ENCODE peak calls at places on chromosomes 7 and 10, in seven cellular contexts. A is Caco-2, J is kidney epithelial cell, L is colonic mucosa, V is fibroblast of pulmonary artery, X is mesothelial cell of epicardium, D is breast epithelium. O is an unnamed sample.

GRCh38 chr10:70776455-70777005 is 8.6 kb downstream of the TBATA start:
- DNase-seq in A (no peak), J (no peak), L (no peak), V (no peak), X (peak), D (peak), O (no peak)

GRCh38 chr7:127705461-127705959 is 53.5 kb downstream of the SND1 start:
- DNase-seq in A (no peak), J (no peak), L (no peak), V (no peak), X (no peak), D (no peak), O (no peak)

GRCh38 chr10:66671562-66671961 is 254.3 kb upstream of the LRRTM3 start:
- DNase-seq in A (no peak), J (no peak), L (no peak), V (no peak), X (no peak), D (no peak), O (no peak)

GRCh38 chr10:118564114-118564513 is 31.3 kb downstream of the PRLHR start:
- DNase-seq in A (no peak), J (no peak), L (no peak), V (no peak), X (no peak), D (no peak), O (no peak)

GRCh38 chr7:6422095-6422494 is 25.7 kb downstream of the DAGLB start:
- DNase-seq in A (no peak), J (no peak), L (no peak), V (no peak), X (no peak), D (no peak), O (no peak)

GRCh38 chr7:155644971-155645509 is 579 bp downstream of the RBM33 start:
- DNase-seq in A (peak), J (no peak), L (peak), V (peak), X (no peak), D (peak), O (no peak)

GRCh38 chr7:25656581-25657026 is 428.3 kb upstream of the NPVF start:
- DNase-seq in A (no peak), J (no peak), L (no peak), V (peak), X (no peak), D (no peak), O (no peak)

GRCh38 chr7:149466364-149466763 is 5.5 kb upstream of the ZNF777 start:
- DNase-seq in A (no peak), J (no peak), L (no peak), V (no peak), X (no peak), D (no peak), O (no peak)

GRCh38 chr10:118753331-118753730 is 1.4 kb downstream of the CACUL1 start:
- DNase-seq in A (no peak), J (no peak), L (no peak), V (peak), X (no peak), D (no peak), O (no peak)

GRCh38 chr10:119705434-119705831 is 20.4 kb upstream of the INPP5F start:
- DNase-seq in A (no peak), J (no peak), L (no peak), V (no peak), X (no peak), D (no peak), O (no peak)

GRCh38 chr7:51160990-51161615 is 155.5 kb downstream of the COBL start:
- DNase-seq in A (peak), J (peak), L (peak), V (peak), X (peak), D (peak), O (peak)

GRCh38 chr10:107118866-107119265 is 45.6 kb downstream of the SORCS1 start:
- DNase-seq in A (no peak), J (no peak), L (no peak), V (no peak), X (no peak), D (no peak), O (no peak)

GRCh38 chr7:44967571-44968446 is 11.0 kb downstream of the MYO1G start:
- DNase-seq in A (peak), J (no peak), L (no peak), V (peak), X (no peak), D (no peak), O (peak)

GRCh38 chr7:156897673-156898072 is 4.7 kb upstream of the LMBR1 start:
- DNase-seq in A (peak), J (peak), L (no peak), V (peak), X (no peak), D (no peak), O (no peak)

GRCh38 chr10:80272793-80273522 is 16.5 kb downstream of the MAT1A start:
- DNase-seq in A (peak), J (no peak), L (no peak), V (peak), X (no peak), D (no peak), O (no peak)

GRCh38 chr7:51602321-51602720 is 285.7 kb upstream of the COBL start:
- DNase-seq in A (no peak), J (no peak), L (no peak), V (no peak), X (no peak), D (no peak), O (no peak)

GRCh38 chr7:123538897-123539296 is 4.5 kb upstream of the IQUB start:
- DNase-seq in A (no peak), J (no peak), L (no peak), V (no peak), X (no peak), D (no peak), O (no peak)

GRCh38 chr10:111093741-111094380 is 17.0 kb downstream of the ADRA2A start:
- DNase-seq in A (no peak), J (no peak), L (no peak), V (peak), X (no peak), D (no peak), O (no peak)

GRCh38 chr10:69974551-69975155 is 78.0 kb upstream of the MACROH2A2 start:
- DNase-seq in A (no peak), J (no peak), L (no peak), V (no peak), X (no peak), D (no peak), O (no peak)

GRCh38 chr7:41995632-41996271 is 241.3 kb downstream of the GLI3 start:
- DNase-seq in A (no peak), J (no peak), L (no peak), V (no peak), X (no peak), D (no peak), O (no peak)

GRCh38 chr10:117005454-117006055 is 568 bp upstream of the SHTN1 start:
- DNase-seq in A (no peak), J (no peak), L (peak), V (no peak), X (peak), D (peak), O (peak)

GRCh38 chr10:103580011-103580410 is 86.5 kb downstream of the NEURL1 start:
- DNase-seq in A (no peak), J (no peak), L (no peak), V (no peak), X (no peak), D (no peak), O (no peak)

GRCh38 chr7:140349172-140349771 is 49.1 kb downstream of the SLC37A3 start:
- DNase-seq in A (no peak), J (no peak), L (no peak), V (peak), X (no peak), D (no peak), O (peak)

GRCh38 chr10:68342909-68343516 is 10.3 kb upstream of the PBLD start:
- DNase-seq in A (no peak), J (no peak), L (no peak), V (no peak), X (no peak), D (no peak), O (no peak)

GRCh38 chr10:132746801-132747625 is 38.9 kb downstream of the NKX6-2 start:
- DNase-seq in A (no peak), J (no peak), L (no peak), V (no peak), X (no peak), D (no peak), O (no peak)

GRCh38 chr10:124923684-124924083 is 18.2 kb upstream of the ZRANB1 start:
- DNase-seq in A (no peak), J (no peak), L (no peak), V (no peak), X (no peak), D (no peak), O (no peak)

GRCh38 chr10:124928545-124928944 is 13.4 kb upstream of the ZRANB1 start:
- DNase-seq in A (no peak), J (no peak), L (no peak), V (no peak), X (no peak), D (no peak), O (no peak)

GRCh38 chr10:124926548-124926947 is 15.4 kb upstream of the ZRANB1 start:
- DNase-seq in A (no peak), J (no peak), L (no peak), V (no peak), X (no peak), D (no peak), O (no peak)

GRCh38 chr10:124928084-124928483 is 13.8 kb upstream of the ZRANB1 start:
- DNase-seq in A (no peak), J (no peak), L (no peak), V (no peak), X (no peak), D (no peak), O (no peak)
- TF ChIP-seq CTCF in A (no peak), J (no peak), L (no peak), V (no peak), X (no peak), D (no peak), O (no peak)

GRCh38 chr7:28239823-28240204 is 59.2 kb upstream of the JAZF1 start:
- DNase-seq in A (no peak), J (no peak), L (no peak), V (no peak), X (no peak), D (no peak), O (no peak)

GRCh38 chr7:28243861-28244260 is 63.3 kb upstream of the JAZF1 start:
- DNase-seq in A (no peak), J (no peak), L (no peak), V (no peak), X (no peak), D (no peak), O (no peak)

GRCh38 chr7:28240466-28240865 is 59.9 kb upstream of the JAZF1 start:
- DNase-seq in A (no peak), J (no peak), L (no peak), V (no peak), X (no peak), D (no peak), O (no peak)

DNA sequence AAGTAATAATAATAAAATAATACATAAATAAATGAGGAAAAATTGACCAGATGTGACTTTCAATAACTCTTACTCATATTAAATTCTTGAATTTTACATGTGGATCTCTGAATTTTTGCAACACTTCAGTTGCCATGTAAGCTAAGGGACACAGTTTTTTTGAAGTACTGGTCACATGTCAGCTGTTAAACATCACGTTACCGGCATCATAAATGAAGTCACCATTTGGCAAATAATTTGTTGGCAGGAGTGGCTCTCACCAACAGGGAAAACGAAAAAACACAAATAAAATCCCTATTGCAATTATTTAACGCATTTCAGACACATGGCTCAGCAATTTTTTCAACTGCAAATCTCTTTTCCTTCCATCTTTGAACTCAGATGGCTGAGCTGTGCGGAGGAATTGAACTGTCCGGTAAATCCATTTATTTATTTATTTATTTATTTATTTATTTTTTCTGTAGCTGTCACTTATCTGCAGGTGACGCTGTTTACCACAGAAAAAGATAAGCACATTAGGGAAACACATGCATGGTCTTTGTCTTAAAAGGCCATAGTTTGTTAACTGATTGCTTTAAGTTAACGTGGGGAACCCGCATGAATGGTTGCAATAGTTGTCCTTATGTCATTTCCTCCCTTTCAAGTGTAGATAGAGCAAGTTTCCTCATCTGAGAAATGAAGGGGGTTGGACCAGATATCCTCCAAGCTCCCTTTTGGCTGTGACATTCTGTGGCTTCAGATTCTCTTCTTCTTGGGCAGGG is 64.7 kb upstream of the JAZF1 start:
- DNase-seq in A (no peak), J (no peak), L (no peak), V (no peak), X (no peak), D (no peak), O (no peak)
- TF ChIP-seq CTCF in A (no peak), J (no peak), L (no peak), V (no peak), X (no peak), D (no peak), O (no peak)

GRCh38 chr7:85392789-85393188 is 205.9 kb upstream of the SEMA3D start:
- DNase-seq in A (no peak), J (no peak), L (no peak), V (no peak), X (no peak), D (no peak), O (no peak)
- TF ChIP-seq CTCF in A (no peak), J (no peak), L (no peak), V (no peak), X (no peak), D (no peak), O (no peak)

DNA sequence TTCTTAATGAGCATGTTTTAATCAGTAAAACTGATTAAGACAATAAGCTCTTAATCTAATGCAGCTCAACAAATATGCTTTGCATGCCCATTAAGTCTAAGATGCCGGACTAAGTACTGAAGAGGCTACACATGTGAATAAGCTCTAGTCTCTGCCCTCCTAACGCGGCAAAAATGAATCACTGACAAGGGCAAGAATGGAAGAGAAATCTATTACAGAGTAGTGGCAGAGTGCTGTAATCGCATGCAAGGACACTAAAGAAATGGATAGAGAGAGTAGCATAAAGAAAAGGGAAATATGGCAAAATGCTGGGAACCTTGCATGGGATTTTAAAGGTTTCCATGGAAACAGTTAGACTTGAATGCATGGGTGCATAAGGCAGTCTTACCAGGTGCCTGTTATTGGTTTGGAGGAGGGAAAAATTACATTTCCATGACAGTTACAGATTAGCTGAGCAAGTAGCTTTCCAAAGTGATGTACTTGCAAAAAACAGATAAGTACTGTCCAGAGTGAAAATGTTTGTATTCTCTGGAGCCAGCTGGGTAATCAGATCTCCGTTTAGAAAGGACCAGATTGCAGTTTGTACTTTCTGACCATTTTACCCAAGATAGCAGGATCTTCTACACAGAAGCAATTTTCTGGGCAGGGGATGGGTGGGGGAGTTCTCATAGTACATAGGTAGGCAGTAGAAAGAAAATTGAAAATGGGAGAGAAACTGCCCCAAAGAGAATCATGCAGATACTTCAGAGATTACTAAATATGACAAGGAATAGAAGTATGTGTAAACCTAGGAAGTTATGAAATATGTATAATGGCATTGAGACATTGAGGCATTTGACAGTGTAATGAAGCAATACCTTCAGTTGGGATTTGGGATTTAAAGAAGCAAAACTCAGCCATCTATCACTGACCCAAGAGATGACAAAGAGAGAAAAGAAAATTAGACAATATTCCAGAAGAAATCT is 233.3 kb downstream of the PTN start:
- DNase-seq in A (no peak), J (no peak), L (no peak), V (peak), X (no peak), D (no peak), O (no peak)
- TF ChIP-seq CTCF in A (no peak), J (no peak), L (no peak), V (no peak), X (no peak), D (no peak), O (no peak)

GRCh38 chr7:103989785-103990775 is 622 bp upstream of the RELN start:
- DNase-seq in A (peak), J (peak), L (no peak), V (peak), X (peak), D (no peak), O (peak)
- TF ChIP-seq CTCF in A (peak), J (no peak), L (no peak), V (no peak), X (no peak), D (no peak), O (peak)

GRCh38 chr7:158327571-158328180 is 259.9 kb downstream of the PTPRN2 start:
- DNase-seq in A (no peak), J (no peak), L (no peak), V (no peak), X (no peak), D (no peak), O (no peak)

GRCh38 chr7:158327012-158327411 is 260.6 kb downstream of the PTPRN2 start:
- DNase-seq in A (no peak), J (no peak), L (no peak), V (no peak), X (no peak), D (no peak), O (no peak)

GRCh38 chr7:158323741-158324396 is 263.8 kb downstream of the PTPRN2 start:
- DNase-seq in A (no peak), J (no peak), L (no peak), V (no peak), X (no peak), D (no peak), O (no peak)

GRCh38 chr7:158324397-158325360 is 262.9 kb downstream of the PTPRN2 start:
- DNase-seq in A (no peak), J (no peak), L (no peak), V (no peak), X (no peak), D (no peak), O (no peak)

GRCh38 chr7:158325530-158326381 is 261.9 kb downstream of the PTPRN2 start:
- DNase-seq in A (no peak), J (no peak), L (no peak), V (no peak), X (no peak), D (no peak), O (no peak)
- TF ChIP-seq CTCF in A (no peak), J (no peak), L (no peak), V (no peak), X (no peak), D (no peak), O (no peak)

GRCh38 chr7:131540491-131541162 is 15.8 kb downstream of the PODXL start:
- DNase-seq in A (no peak), J (no peak), L (no peak), V (no peak), X (no peak), D (no peak), O (no peak)

GRCh38 chr7:131544449-131545425 is 11.7 kb downstream of the PODXL start:
- DNase-seq in A (peak), J (no peak), L (no peak), V (peak), X (no peak), D (no peak), O (peak)

GRCh38 chr7:131544021-131544420 is 12.4 kb downstream of the PODXL start:
- DNase-seq in A (no peak), J (no peak), L (no peak), V (no peak), X (no peak), D (no peak), O (no peak)

GRCh38 chr7:131546126-131546525 is 10.3 kb downstream of the PODXL start:
- DNase-seq in A (peak), J (no peak), L (peak), V (no peak), X (no peak), D (no peak), O (no peak)

DNA sequence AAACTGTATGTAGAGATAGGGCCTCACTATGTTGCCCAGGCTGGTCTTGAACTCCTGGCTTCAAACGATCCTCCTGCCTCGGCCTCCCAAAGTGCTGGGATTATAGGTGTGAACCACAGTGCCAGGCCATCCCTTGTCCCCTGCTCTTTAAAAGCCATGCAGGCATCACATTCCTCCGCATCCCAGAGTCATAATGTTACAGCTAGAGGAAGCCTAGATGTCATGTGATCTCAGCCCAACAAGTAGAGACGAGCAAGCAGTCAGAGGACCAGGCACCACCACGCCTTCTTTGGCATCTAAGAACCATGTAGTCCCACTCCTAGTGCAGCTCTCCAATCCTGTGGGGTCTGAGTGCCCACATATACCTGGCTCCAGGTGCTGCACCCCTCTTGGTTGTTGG is 13.1 kb downstream of the PODXL start:
- DNase-seq in A (no peak), J (no peak), L (no peak), V (no peak), X (no peak), D (no peak), O (no peak)
- TF ChIP-seq CTCF in A (no peak), J (no peak), L (no peak), V (no peak), X (no peak), D (no peak), O (no peak)

DNA sequence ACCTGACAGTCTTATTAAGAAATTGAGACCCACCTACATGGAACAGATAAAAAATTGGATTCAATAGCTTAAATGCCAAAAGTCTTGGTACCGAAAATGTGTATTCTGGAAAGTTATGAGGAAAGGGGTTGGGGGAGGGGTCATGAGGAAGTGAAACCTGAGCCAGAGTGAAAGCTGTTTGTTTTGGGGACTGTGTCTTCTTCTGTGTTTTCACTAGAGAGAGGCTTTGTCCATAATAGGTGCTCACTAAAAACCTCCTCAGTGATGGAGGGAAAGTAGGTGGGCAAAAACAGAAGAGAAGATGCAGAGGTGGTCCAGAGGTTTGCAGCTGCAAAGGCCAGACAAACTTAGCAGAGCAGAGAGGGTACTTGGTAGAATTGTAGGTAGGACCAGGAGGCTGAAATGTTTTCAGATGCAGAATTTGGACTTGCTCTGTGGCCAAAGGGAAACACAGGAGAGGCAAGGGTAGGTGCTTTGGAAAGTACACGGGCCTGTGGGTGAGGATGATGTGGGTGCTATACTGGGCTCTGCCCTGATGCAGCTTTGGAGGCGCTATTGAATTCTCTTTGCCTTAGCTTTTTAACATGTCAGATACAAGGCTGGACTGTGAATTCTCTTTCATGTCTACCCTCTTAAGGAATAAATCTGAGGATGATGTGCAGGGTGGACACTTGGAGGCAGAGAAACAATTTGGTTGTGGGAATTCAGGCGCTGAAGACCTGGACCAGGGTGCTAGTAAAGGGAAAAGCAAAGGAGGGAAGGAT is 254.6 kb downstream of the PTEN start:
- DNase-seq in A (no peak), J (no peak), L (no peak), V (no peak), X (no peak), D (no peak), O (no peak)
- TF ChIP-seq CTCF in A (peak), J (peak), L (no peak), V (peak), X (no peak), D (no peak), O (no peak)

O was measured in endothelial cell.